ENCODE peak calls at places on chromosomes 12 and 14, in six cellular contexts. U, G, H, F, C and E are unnamed samples.

GRCh38 chr14:60250318-60251035 is 1.5 kb downstream of the PPM1A start:
- DNase-seq in H (no peak), F (peak; percentile 9), G (no peak), C (no peak), U (peak; percentile 6), E (no peak)

GRCh38 chr14:100065942-100066574 is 836 bp downstream of the EVL start:
- DNase-seq in F (no peak), C (no peak), H (no peak), U (no peak), G (peak; percentile 41), E (no peak)

GRCh38 chr14:56888274-56888673 is 78.0 kb upstream of the OTX2 start:
- DNase-seq in U (no peak), G (no peak), H (no peak), C (no peak), F (no peak), E (no peak)

GRCh38 chr12:124740691-124741137 is 123.0 kb downstream of the SCARB1 start:
- DNase-seq in F (peak; percentile 66), U (peak; percentile 78), C (peak; percentile 53), H (no peak), G (peak; percentile 78), E (no peak)

GRCh38 chr12:81083906-81084513 is 6.1 kb downstream of the ACSS3 start:
- DNase-seq in H (no peak), F (no peak), C (no peak), G (no peak), U (no peak), E (no peak)

GRCh38 chr12:4934651-4935050 is 24.9 kb downstream of the KCNA1 start:
- DNase-seq in C (no peak), U (no peak), H (no peak), G (no peak), F (peak; percentile 13), E (no peak)

GRCh38 chr14:73238941-73239340 is 1.6 kb downstream of the PAPLN start:
- DNase-seq in C (no peak), F (no peak), H (peak; percentile 12), G (no peak), U (no peak), E (no peak)

GRCh38 chr14:24132061-24132685 is 1.7 kb downstream of the FITM1 start:
- DNase-seq in F (no peak), U (no peak), G (peak; percentile 80), H (no peak), C (peak; percentile 49), E (no peak)

GRCh38 chr12:117686911-117687377 is 281.8 kb downstream of the KSR2 start:
- DNase-seq in U (peak; percentile 76), H (no peak), C (no peak), F (no peak), G (no peak), E (peak; percentile 22)

GRCh38 chr12:83826112-83826511 is 1086.5 kb downstream of the SLC6A15 start:
- DNase-seq in C (peak; percentile 23), F (peak; percentile 28), H (no peak), G (peak; percentile 35), U (peak; percentile 22), E (no peak)

GRCh38 chr12:53726946-53727309 is 324 bp downstream of the CALCOCO1 start:
- DNase-seq in G (no peak), F (peak; percentile 34), H (no peak), C (no peak), U (no peak), E (no peak)

GRCh38 chr12:6316921-6317692 is 6.6 kb downstream of the PLEKHG6 start:
- DNase-seq in H (no peak), U (no peak), C (no peak), F (no peak), G (no peak), E (no peak)

GRCh38 chr12:6317693-6318439 is 7.4 kb downstream of the PLEKHG6 start:
- DNase-seq in H (no peak), G (no peak), U (no peak), C (no peak), F (no peak), E (no peak)

GRCh38 chr12:6315704-6316597 is 5.5 kb downstream of the PLEKHG6 start:
- DNase-seq in H (no peak), F (no peak), U (no peak), C (no peak), G (no peak), E (no peak)

GRCh38 chr12:6319446-6319845 is 9.0 kb downstream of the PLEKHG6 start:
- DNase-seq in C (no peak), G (no peak), H (no peak), F (no peak), U (no peak), E (no peak)

DNA sequence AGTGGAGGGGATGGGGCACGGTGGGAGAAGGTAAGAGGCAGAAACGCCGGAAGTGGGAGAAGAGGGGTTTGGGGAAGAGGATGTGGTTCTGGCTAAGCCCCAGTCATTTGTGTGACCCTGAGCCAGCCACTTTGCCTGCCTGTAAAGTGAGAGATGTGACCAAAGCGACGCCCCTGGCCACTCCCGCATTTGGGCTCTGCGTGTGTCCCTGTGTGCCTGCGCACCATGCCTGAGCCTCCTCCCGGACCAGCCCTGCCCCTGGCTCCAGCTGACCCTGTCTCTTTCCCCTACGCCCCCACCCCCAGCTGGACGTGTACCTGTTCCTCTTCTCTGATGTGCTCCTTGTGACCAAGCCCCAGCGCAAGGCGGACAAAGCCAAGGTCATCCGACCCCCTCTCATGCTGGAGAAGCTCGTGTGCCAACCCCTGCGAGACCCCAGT is 8.0 kb downstream of the PLEKHG6 start:
- DNase-seq in U (no peak), H (no peak), F (no peak), C (no peak), G (no peak), E (no peak)
- TF ChIP-seq POLR2A in U (no peak), H (no peak), F (no peak), C (no peak), G (no peak), E (no peak)

GRCh38 chr12:57895337-57896138 is 45.8 kb upstream of the ATP23 start:
- DNase-seq in F (peak; percentile 52), H (no peak), C (no peak), U (no peak), G (no peak), E (no peak)

GRCh38 chr12:57894577-57895292 is 46.6 kb upstream of the ATP23 start:
- DNase-seq in G (no peak), H (no peak), U (no peak), F (no peak), C (no peak), E (no peak)

GRCh38 chr12:57892232-57892987 is 45.9 kb upstream of the CTDSP2 start:
- DNase-seq in G (no peak), H (no peak), U (no peak), C (no peak), F (no peak), E (no peak)

GRCh38 chr12:57891639-57892228 is 45.2 kb upstream of the CTDSP2 start:
- DNase-seq in H (no peak), G (no peak), C (no peak), U (no peak), F (no peak), E (no peak)

DNA sequence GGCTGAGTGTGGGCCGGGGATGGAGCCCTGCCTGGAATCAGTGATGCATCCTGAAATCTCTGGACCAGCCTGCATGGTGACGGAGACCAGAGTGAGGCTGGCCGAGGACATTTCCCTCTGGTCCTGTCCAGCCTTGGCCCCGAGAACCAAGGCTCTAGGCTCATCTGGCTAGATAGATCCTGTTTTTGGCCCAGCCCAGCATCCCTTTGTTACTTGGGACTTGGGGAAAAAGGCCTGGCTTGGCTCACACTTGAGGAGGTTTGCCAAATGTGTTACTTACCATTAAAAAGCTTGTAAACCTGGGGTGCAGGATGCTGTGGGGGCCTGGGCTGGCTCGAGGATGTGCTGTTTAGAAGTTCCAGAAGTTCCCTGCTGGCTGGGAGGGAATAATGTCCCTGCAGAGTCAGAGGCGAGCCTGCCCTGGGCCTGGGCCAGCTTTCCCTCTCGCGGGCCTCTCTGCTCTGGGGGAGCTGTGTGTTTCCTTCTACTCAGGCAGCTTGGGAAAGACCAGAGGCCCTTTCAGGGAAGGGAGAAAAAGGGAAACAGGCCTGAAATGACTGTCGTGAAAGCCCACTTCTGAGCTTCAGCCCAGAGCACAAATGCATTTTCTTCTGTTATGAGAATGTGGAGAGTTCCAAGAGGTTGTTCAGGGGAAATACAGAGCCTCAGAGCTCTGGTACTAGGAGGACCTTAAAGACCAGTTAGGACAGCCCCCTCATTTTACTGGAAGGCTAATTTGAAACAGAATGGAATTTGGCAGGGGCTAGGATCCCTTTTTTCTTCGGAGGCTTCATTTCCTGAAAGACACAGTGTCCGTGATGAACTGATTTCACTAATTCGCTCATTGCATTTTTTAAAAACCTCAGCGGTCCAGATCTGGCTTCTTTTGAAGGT is 47.2 kb upstream of the CTDSP2 start:
- DNase-seq in G (peak; percentile 89), F (peak; percentile 91), U (no peak), C (peak; percentile 96), H (peak; percentile 82), E (peak; percentile 80)
- H3K4me1 ChIP-seq in G (peaks cover 100% of the 10 kb centered on the region), F (peaks cover 66% of the 10 kb centered on the region), U (peaks cover 17% of the 10 kb centered on the region), C (peaks cover 17% of the 10 kb centered on the region), H (peaks cover 7% of the 10 kb centered on the region), E (peaks cover 27% of the 10 kb centered on the region)

DNA sequence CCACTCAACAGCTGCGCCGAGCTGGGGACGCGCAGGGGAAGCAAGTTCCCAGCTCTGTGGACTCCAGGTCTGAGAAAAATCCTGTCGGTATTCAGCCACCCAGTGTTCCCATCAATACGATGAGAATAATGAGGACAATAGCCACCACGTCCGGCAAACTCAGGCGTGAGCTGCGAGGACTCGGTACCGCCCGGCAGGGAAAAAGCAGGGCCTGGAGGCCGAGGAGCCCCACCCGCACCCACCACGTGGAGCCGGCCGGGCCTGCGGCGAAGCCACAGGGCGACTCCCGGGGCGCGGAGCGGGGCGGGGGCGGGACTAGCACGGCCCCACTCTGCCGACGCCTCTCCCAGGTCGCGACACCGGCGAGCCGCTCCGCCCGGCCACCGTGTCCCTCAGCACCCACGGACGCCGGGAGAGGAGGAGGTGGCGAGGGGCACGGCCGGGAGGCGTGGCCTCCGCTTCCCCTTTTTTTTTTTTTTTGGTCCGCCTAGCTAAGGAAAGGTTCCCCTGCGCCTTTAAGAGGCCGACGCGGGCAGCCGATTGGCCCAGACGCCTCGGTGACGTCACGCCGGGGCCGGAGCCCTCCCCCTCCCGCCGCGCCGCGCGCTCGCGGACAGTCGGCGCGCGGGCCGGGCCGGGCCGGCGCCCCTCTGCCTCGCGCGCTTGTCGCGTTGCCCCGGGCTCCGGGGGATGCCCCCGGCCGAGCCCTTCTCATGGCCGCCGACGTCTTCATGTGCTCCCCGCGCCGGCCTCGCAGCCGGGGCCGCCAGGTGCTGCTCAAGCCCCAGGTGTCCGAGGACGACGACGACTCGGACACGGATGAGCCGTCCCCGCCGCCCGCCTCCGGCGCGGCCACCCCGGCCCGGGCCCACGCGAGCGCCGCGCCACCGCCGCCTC is at the start of gene MLXIP:
- DNase-seq in G (peak; percentile 96), U (peak; percentile 72), F (peak; percentile 89), C (peak; percentile 95), H (peak; percentile 89), E (peak; percentile 92)
- TF ChIP-seq POLR2A in G (no peak), U (peak; percentile 89), F (peak; percentile 95), C (peak; percentile 87), H (peak; percentile 97), E (peak; percentile 75)

GRCh38 chr12:91990525-91990924 is 155.1 kb downstream of the BTG1 start:
- DNase-seq in H (no peak), F (peak; percentile 63), U (no peak), C (no peak), G (no peak), E (no peak)
- H3K4me1 ChIP-seq in H (no peaks in the 10 kb centered on the region), F (peaks cover 18% of the 10 kb centered on the region), U (no peaks in the 10 kb centered on the region), C (no peaks in the 10 kb centered on the region), G (peaks cover 4% of the 10 kb centered on the region), E (no peaks in the 10 kb centered on the region)